ENCODE peak calls at places on chromosomes 11 and 22, in ten cellular contexts. X, O, V, K, C, J, Q, M, A and E are unnamed samples.

GRCh38 chr22:50185384-50186087 is at the start of gene TRABD:
- DNase-seq in X (peak; percentile 84), O (peak; percentile 96), V (peak; percentile 61), K (peak; percentile 97), C (no peak), J (peak; percentile 88), Q (peak; percentile 56), M (peak; percentile 95), A (peak; percentile 94), E (peak; percentile 93)

GRCh38 chr11:65920035-65920802 is 993 bp downstream of the DRAP1 start:
- DNase-seq in X (no peak), O (no peak), V (no peak), K (peak; percentile 83), C (no peak), J (no peak), Q (no peak), M (no peak), A (peak; percentile 72), E (peak; percentile 29)

GRCh38 chr22:35582861-35583670 is 34.1 kb downstream of the MB start:
- DNase-seq in X (peak; percentile 73), O (peak; percentile 82), V (peak; percentile 42), K (peak; percentile 66), C (no peak), J (peak; percentile 65), Q (no peak), M (peak; percentile 72), A (peak; percentile 58), E (peak; percentile 68)

GRCh38 chr22:32050678-32051515 is 7.8 kb downstream of the SLC5A1 start:
- DNase-seq in X (peak; percentile 72), O (peak; percentile 71), V (peak; percentile 88), K (peak; percentile 72), C (no peak), J (peak; percentile 88), Q (peak; percentile 30), M (peak; percentile 77), A (peak; percentile 55), E (no peak)

GRCh38 chr11:64100345-64100744 is 64.6 kb downstream of the FLRT1 start:
- DNase-seq in X (no peak), O (no peak), V (no peak), K (no peak), C (no peak), J (no peak), Q (no peak), M (no peak), A (no peak), E (no peak)

GRCh38 chr22:49139492-49140151 is 688.1 kb downstream of the BRD1 start:
- DNase-seq in X (no peak), O (no peak), V (no peak), K (no peak), C (no peak), J (no peak), Q (no peak), M (no peak), A (no peak), E (no peak)

GRCh38 chr11:57552479-57552878 is 15.0 kb downstream of the UBE2L6 start:
- DNase-seq in X (no peak), O (no peak), V (no peak), K (no peak), C (no peak), J (no peak), Q (no peak), M (no peak), A (no peak), E (no peak)

GRCh38 chr22:45550891-45551290 is 48.2 kb downstream of the FBLN1 start:
- DNase-seq in X (no peak), O (no peak), V (no peak), K (no peak), C (no peak), J (no peak), Q (no peak), M (no peak), A (peak; percentile 32), E (no peak)

GRCh38 chr22:40031766-40032470 is 37.2 kb downstream of the FAM83F start:
- DNase-seq in X (no peak), O (no peak), V (no peak), K (no peak), C (no peak), J (no peak), Q (no peak), M (no peak), A (no peak), E (no peak)

GRCh38 chr11:122803716-122804115 is 34.6 kb upstream of the CRTAM start:
- DNase-seq in X (no peak), O (no peak), V (no peak), K (no peak), C (no peak), J (no peak), Q (no peak), M (no peak), A (no peak), E (no peak)
- H3K27ac ChIP-seq in X (no peak overlapping the region), O (peak overlapping the region; percentile 30), V (peak overlapping the region; percentile 84), K (no peak overlapping the region), C (no peak overlapping the region), J (peak overlapping the region; percentile 52), Q (peak overlapping the region; percentile 59), M (no peak overlapping the region), A (no peak overlapping the region), E (no peak overlapping the region)

GRCh38 chr22:17133137-17133536 is 12.0 kb upstream of the TMEM121B start:
- DNase-seq in X (no peak), O (no peak), V (no peak), K (no peak), C (no peak), J (no peak), Q (no peak), M (no peak), A (no peak), E (no peak)

GRCh38 chr22:17130199-17130598 is 9.0 kb upstream of the TMEM121B start:
- DNase-seq in X (peak; percentile 6), O (no peak), V (peak; percentile 18), K (no peak), C (no peak), J (no peak), Q (no peak), M (no peak), A (no peak), E (no peak)

GRCh38 chr22:17135153-17135760 is 14.1 kb upstream of the TMEM121B start:
- DNase-seq in X (no peak), O (no peak), V (no peak), K (no peak), C (no peak), J (no peak), Q (no peak), M (no peak), A (no peak), E (no peak)

GRCh38 chr22:17131686-17132085 is 10.5 kb upstream of the TMEM121B start:
- DNase-seq in X (no peak), O (no peak), V (no peak), K (no peak), C (no peak), J (no peak), Q (no peak), M (no peak), A (no peak), E (no peak)

DNA sequence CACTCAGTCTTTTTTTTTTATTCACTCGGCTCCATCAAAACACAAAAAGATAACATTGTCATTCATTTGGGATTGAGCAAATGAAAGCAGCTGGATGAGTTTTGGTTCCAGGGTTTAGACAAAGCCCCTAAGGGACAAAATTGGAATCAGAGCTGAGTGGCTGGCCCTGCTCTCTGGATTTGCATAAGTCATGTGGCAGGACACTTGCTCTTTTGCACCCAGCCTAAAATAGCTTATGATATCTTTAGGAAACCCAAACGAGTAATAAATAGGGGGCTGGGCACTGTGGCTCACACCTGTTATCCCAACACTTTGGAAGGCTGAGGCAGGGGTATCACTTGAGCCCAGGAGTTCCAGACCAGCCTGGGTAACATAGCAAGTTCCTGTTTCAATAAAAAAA is 11.0 kb upstream of the TMEM121B start:
- DNase-seq in X (no peak), O (no peak), V (no peak), K (no peak), C (no peak), J (no peak), Q (no peak), M (no peak), A (no peak), E (no peak)
- H3K27ac ChIP-seq in X (no peak overlapping the region), O (no peak overlapping the region), V (no peak overlapping the region), K (no peak overlapping the region), C (no peak overlapping the region), J (no peak overlapping the region), Q (no peak overlapping the region), M (no peak overlapping the region), A (no peak overlapping the region), E (no peak overlapping the region)

GRCh38 chr11:121435796-121436511 is 16.2 kb upstream of the SORL1 start:
- DNase-seq in X (no peak), O (no peak), V (no peak), K (no peak), C (no peak), J (no peak), Q (no peak), M (peak; percentile 57), A (no peak), E (no peak)

GRCh38 chr11:121429556-121429955 is 22.6 kb upstream of the SORL1 start:
- DNase-seq in X (no peak), O (no peak), V (no peak), K (no peak), C (no peak), J (no peak), Q (no peak), M (no peak), A (no peak), E (no peak)

GRCh38 chr11:121435132-121435531 is 17.0 kb upstream of the SORL1 start:
- DNase-seq in X (no peak), O (no peak), V (no peak), K (no peak), C (no peak), J (no peak), Q (no peak), M (no peak), A (no peak), E (no peak)

GRCh38 chr11:121437018-121437685 is 15.0 kb upstream of the SORL1 start:
- DNase-seq in X (no peak), O (no peak), V (peak; percentile 26), K (no peak), C (no peak), J (peak; percentile 51), Q (no peak), M (no peak), A (no peak), E (no peak)

DNA sequence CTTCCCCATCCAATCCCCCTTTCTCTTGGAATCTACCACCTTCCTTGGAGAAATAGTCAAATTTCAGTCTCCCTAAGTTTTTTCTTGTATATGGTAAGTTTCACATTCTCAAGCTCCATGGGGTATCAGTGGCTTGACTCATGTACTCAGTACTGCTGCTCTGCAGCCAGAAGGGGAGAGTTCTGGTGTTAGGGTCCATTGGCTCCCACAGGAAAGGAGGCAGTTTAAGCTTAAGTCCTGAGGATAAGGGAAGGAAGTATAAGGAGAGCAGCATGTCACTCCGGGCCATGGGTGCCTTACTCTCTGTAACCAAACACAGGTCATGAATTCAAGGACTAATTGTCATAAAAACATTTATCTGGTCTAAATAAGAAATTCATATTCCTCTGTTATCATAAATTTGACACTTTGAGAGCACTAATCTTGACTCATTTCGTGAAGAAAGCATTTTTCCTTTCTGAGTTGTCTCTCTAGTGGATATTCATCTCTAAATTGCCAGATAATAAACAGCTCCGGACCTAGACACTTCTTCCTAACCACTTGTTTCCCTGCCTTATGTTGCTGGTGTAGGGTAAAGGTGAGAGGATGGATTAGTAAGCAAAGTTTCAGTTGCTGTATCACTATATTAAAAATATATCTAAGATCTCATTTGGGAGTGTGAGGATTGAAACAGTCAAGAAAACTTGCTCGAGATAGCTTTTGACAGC is 20.1 kb upstream of the SORL1 start:
- DNase-seq in X (no peak), O (no peak), V (no peak), K (no peak), C (no peak), J (no peak), Q (no peak), M (no peak), A (no peak), E (no peak)
- H3K27ac ChIP-seq in X (no peak overlapping the region), O (no peak overlapping the region), V (no peak overlapping the region), K (no peak overlapping the region), C (no peak overlapping the region), J (no peak overlapping the region), Q (no peak overlapping the region), M (no peak overlapping the region), A (no peak overlapping the region), E (no peak overlapping the region)

GRCh38 chr11:86547727-86548126 is 124.7 kb downstream of the ME3 start:
- DNase-seq in X (no peak), O (no peak), V (no peak), K (no peak), C (no peak), J (no peak), Q (no peak), M (no peak), A (no peak), E (no peak)
- H3K27ac ChIP-seq in X (peak overlapping the region; percentile 7), O (peak overlapping the region; percentile 3), V (peak overlapping the region; percentile 28), K (no peak overlapping the region), C (peak overlapping the region; percentile 74), J (no peak overlapping the region), Q (peak overlapping the region; percentile 34), M (no peak overlapping the region), A (peak overlapping the region; percentile 87), E (peak overlapping the region; percentile 53)